ENCODE peak calls at places on chromosomes 4 and X, in ten cellular contexts. One of them, this sample, is unnamed.

GRCh38 chrX:150941580-150941979 is 41.6 kb upstream of the HMGB3 start:
- DNase-seq in upper lobe of left lung: no peak
- DNase-seq in suprapubic skin: no peak
- DNase-seq in H1: no peak
- DNase-seq in HepG2: no peak
- DNase-seq in stomach: no peak
- DNase-seq in sigmoid colon: no peak
- DNase-seq in K562: peak; percentile 45
- DNase-seq in GM12878: no peak
- DNase-seq in esophagus muscularis mucosa: no peak
- DNase-seq in this sample: no peak

GRCh38 chr4:41212221-41213203 is 1.8 kb downstream of the APBB2 start:
- DNase-seq in upper lobe of left lung: peak; percentile 55
- DNase-seq in suprapubic skin: no peak
- DNase-seq in H1: no peak
- DNase-seq in HepG2: peak; percentile 64
- DNase-seq in stomach: peak; percentile 47
- DNase-seq in sigmoid colon: peak; percentile 74
- DNase-seq in K562: no peak
- DNase-seq in GM12878: peak; percentile 70
- DNase-seq in esophagus muscularis mucosa: no peak
- DNase-seq in this sample: peak; percentile 56

GRCh38 chr4:172573899-172574298 is 594.7 kb upstream of the GALNT7 start:
- DNase-seq in upper lobe of left lung: no peak
- DNase-seq in suprapubic skin: no peak
- DNase-seq in H1: no peak
- DNase-seq in HepG2: no peak
- DNase-seq in stomach: no peak
- DNase-seq in sigmoid colon: no peak
- DNase-seq in K562: no peak
- DNase-seq in GM12878: no peak
- DNase-seq in esophagus muscularis mucosa: no peak
- DNase-seq in this sample: no peak

GRCh38 chr4:56158483-56158882 is 209.7 kb downstream of the CEP135 start:
- DNase-seq in upper lobe of left lung: no peak
- DNase-seq in suprapubic skin: no peak
- DNase-seq in H1: no peak
- DNase-seq in HepG2: no peak
- DNase-seq in stomach: no peak
- DNase-seq in sigmoid colon: no peak
- DNase-seq in K562: no peak
- DNase-seq in GM12878: no peak
- DNase-seq in esophagus muscularis mucosa: no peak
- DNase-seq in this sample: peak; percentile 27

GRCh38 chrX:139815771-139816170 is 107.8 kb upstream of the MCF2 start:
- DNase-seq in upper lobe of left lung: no peak
- DNase-seq in suprapubic skin: no peak
- DNase-seq in H1: no peak
- DNase-seq in HepG2: no peak
- DNase-seq in stomach: no peak
- DNase-seq in sigmoid colon: no peak
- DNase-seq in K562: no peak
- DNase-seq in GM12878: no peak
- DNase-seq in esophagus muscularis mucosa: no peak
- DNase-seq in this sample: no peak

GRCh38 chrX:54415534-54416350 is 24.5 kb upstream of the TSR2 start:
- DNase-seq in upper lobe of left lung: no peak
- DNase-seq in suprapubic skin: no peak
- DNase-seq in H1: no peak
- DNase-seq in HepG2: no peak
- DNase-seq in stomach: no peak
- DNase-seq in sigmoid colon: no peak
- DNase-seq in K562: no peak
- DNase-seq in GM12878: no peak
- DNase-seq in esophagus muscularis mucosa: no peak
- DNase-seq in this sample: no peak

GRCh38 chrX:42976729-42977366 is 198.9 kb upstream of the PPP1R2C start:
- DNase-seq in upper lobe of left lung: no peak
- DNase-seq in suprapubic skin: no peak
- DNase-seq in H1: no peak
- DNase-seq in HepG2: no peak
- DNase-seq in stomach: peak; percentile 36
- DNase-seq in sigmoid colon: no peak
- DNase-seq in K562: no peak
- DNase-seq in GM12878: no peak
- DNase-seq in esophagus muscularis mucosa: no peak
- DNase-seq in this sample: no peak

GRCh38 chr4:62344474-62344873 is 1144.3 kb downstream of the ADGRL3 start:
- DNase-seq in upper lobe of left lung: no peak
- DNase-seq in suprapubic skin: no peak
- DNase-seq in H1: no peak
- DNase-seq in HepG2: no peak
- DNase-seq in stomach: no peak
- DNase-seq in sigmoid colon: no peak
- DNase-seq in K562: no peak
- DNase-seq in GM12878: no peak
- DNase-seq in esophagus muscularis mucosa: no peak
- DNase-seq in this sample: no peak

GRCh38 chrX:18898517-18898916 is 85.4 kb downstream of the PHKA2 start:
- DNase-seq in upper lobe of left lung: no peak
- DNase-seq in suprapubic skin: no peak
- DNase-seq in H1: no peak
- DNase-seq in HepG2: no peak
- DNase-seq in stomach: no peak
- DNase-seq in sigmoid colon: no peak
- DNase-seq in K562: no peak
- DNase-seq in GM12878: no peak
- DNase-seq in esophagus muscularis mucosa: no peak
- DNase-seq in this sample: no peak

GRCh38 chr4:76689079-76689817 is 208.7 kb downstream of the SOWAHB start:
- DNase-seq in upper lobe of left lung: peak; percentile 44
- DNase-seq in suprapubic skin: no peak
- DNase-seq in H1: no peak
- DNase-seq in HepG2: no peak
- DNase-seq in stomach: peak; percentile 68
- DNase-seq in sigmoid colon: no peak
- DNase-seq in K562: no peak
- DNase-seq in GM12878: no peak
- DNase-seq in esophagus muscularis mucosa: no peak
- DNase-seq in this sample: peak; percentile 52

GRCh38 chrX:126165721-126166401 is at the start of gene DCAF12L2:
- DNase-seq in upper lobe of left lung: no peak
- DNase-seq in suprapubic skin: no peak
- DNase-seq in H1: no peak
- DNase-seq in HepG2: no peak
- DNase-seq in stomach: no peak
- DNase-seq in sigmoid colon: peak; percentile 57
- DNase-seq in K562: no peak
- DNase-seq in GM12878: no peak
- DNase-seq in esophagus muscularis mucosa: no peak
- DNase-seq in this sample: no peak

GRCh38 chrX:107826286-107827136 is 845 bp downstream of the MID2 start:
- DNase-seq in upper lobe of left lung: peak; percentile 29
- DNase-seq in suprapubic skin: no peak
- DNase-seq in H1: no peak
- DNase-seq in HepG2: no peak
- DNase-seq in stomach: peak; percentile 34
- DNase-seq in sigmoid colon: peak; percentile 67
- DNase-seq in K562: no peak
- DNase-seq in GM12878: no peak
- DNase-seq in esophagus muscularis mucosa: no peak
- DNase-seq in this sample: peak; percentile 14

DNA sequence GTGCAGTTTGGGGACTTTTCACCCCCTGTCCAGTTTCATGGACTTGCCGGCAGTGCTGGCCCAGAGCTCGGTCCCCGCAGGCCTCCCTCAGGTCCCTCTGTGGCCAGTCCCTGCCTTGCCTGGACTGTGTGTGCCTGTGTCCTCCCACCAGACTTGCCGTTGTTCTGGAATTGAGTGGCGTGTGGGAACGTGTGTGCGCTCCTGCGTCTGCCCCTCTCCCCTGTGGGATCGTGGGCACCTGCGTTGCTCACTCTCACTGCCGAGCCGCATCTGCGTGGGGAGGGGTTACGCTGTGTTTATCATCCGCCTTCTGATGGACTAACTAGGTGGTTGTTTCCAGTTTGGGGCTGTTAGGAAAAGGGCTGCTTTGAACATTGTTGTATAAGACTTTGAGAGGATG is 21.2 kb downstream of the PCGF3 start:
- DNase-seq in upper lobe of left lung: no peak
- DNase-seq in suprapubic skin: no peak
- DNase-seq in H1: no peak
- DNase-seq in HepG2: no peak
- DNase-seq in stomach: no peak
- DNase-seq in sigmoid colon: no peak
- DNase-seq in K562: peak; percentile 28
- DNase-seq in GM12878: no peak
- DNase-seq in esophagus muscularis mucosa: no peak
- DNase-seq in this sample: no peak
- TF ChIP-seq POLR2AphosphoS5 in upper lobe of left lung: no peak
- TF ChIP-seq POLR2AphosphoS5 in suprapubic skin: no peak
- TF ChIP-seq POLR2AphosphoS5 in H1: no peak
- TF ChIP-seq POLR2AphosphoS5 in HepG2: no peak
- TF ChIP-seq POLR2AphosphoS5 in stomach: no peak
- TF ChIP-seq POLR2AphosphoS5 in sigmoid colon: no peak
- TF ChIP-seq POLR2AphosphoS5 in K562: no peak
- TF ChIP-seq POLR2AphosphoS5 in GM12878: no peak
- TF ChIP-seq POLR2AphosphoS5 in esophagus muscularis mucosa: no peak
- TF ChIP-seq POLR2AphosphoS5 in this sample: no peak

GRCh38 chr4:13483142-13484044 is 747 bp downstream of the RAB28 start:
- DNase-seq in upper lobe of left lung: peak; percentile 56
- DNase-seq in suprapubic skin: no peak
- DNase-seq in H1: no peak
- DNase-seq in HepG2: peak; percentile 13
- DNase-seq in stomach: peak; percentile 39
- DNase-seq in sigmoid colon: peak; percentile 85
- DNase-seq in K562: peak; percentile 14
- DNase-seq in GM12878: no peak
- DNase-seq in esophagus muscularis mucosa: peak; percentile 93
- DNase-seq in this sample: peak; percentile 36
- TF ChIP-seq EP300 in upper lobe of left lung: no peak
- TF ChIP-seq EP300 in suprapubic skin: no peak
- TF ChIP-seq EP300 in H1: no peak
- TF ChIP-seq EP300 in HepG2: no peak
- TF ChIP-seq EP300 in stomach: no peak
- TF ChIP-seq EP300 in sigmoid colon: no peak
- TF ChIP-seq EP300 in K562: no peak
- TF ChIP-seq EP300 in GM12878: no peak
- TF ChIP-seq EP300 in esophagus muscularis mucosa: no peak
- TF ChIP-seq EP300 in this sample: no peak

GRCh38 chr4:109559983-109560686 is at the start of gene MCUB:
- DNase-seq in upper lobe of left lung: peak; percentile 87
- DNase-seq in suprapubic skin: peak; percentile 93
- DNase-seq in H1: peak; percentile 61
- DNase-seq in HepG2: peak; percentile 69
- DNase-seq in stomach: peak; percentile 79
- DNase-seq in sigmoid colon: peak; percentile 93
- DNase-seq in K562: peak; percentile 68
- DNase-seq in GM12878: peak; percentile 49
- DNase-seq in esophagus muscularis mucosa: peak; percentile 96
- DNase-seq in this sample: peak; percentile 89
- TF ChIP-seq POLR2A in upper lobe of left lung: peak; percentile 54
- TF ChIP-seq POLR2A in suprapubic skin: peak; percentile 68
- TF ChIP-seq POLR2A in H1: peak; percentile 45
- TF ChIP-seq POLR2A in HepG2: no peak
- TF ChIP-seq POLR2A in stomach: no peak
- TF ChIP-seq POLR2A in sigmoid colon: no peak
- TF ChIP-seq POLR2A in K562: peak; percentile 37
- TF ChIP-seq POLR2A in GM12878: peak; percentile 87
- TF ChIP-seq POLR2A in esophagus muscularis mucosa: no peak
- TF ChIP-seq POLR2A in this sample: peak; percentile 44

GRCh38 chr4:186702297-186702696 is 21.4 kb downstream of the FAT1 start:
- DNase-seq in upper lobe of left lung: no peak
- DNase-seq in suprapubic skin: no peak
- DNase-seq in H1: no peak
- DNase-seq in HepG2: peak; percentile 53
- DNase-seq in stomach: no peak
- DNase-seq in sigmoid colon: no peak
- DNase-seq in K562: no peak
- DNase-seq in GM12878: no peak
- DNase-seq in esophagus muscularis mucosa: no peak
- DNase-seq in this sample: no peak

GRCh38 chr4:186703510-186703909 is 20.1 kb downstream of the FAT1 start:
- DNase-seq in upper lobe of left lung: no peak
- DNase-seq in suprapubic skin: no peak
- DNase-seq in H1: no peak
- DNase-seq in HepG2: no peak
- DNase-seq in stomach: no peak
- DNase-seq in sigmoid colon: no peak
- DNase-seq in K562: no peak
- DNase-seq in GM12878: no peak
- DNase-seq in esophagus muscularis mucosa: no peak
- DNase-seq in this sample: no peak

GRCh38 chr4:186702940-186703339 is 20.7 kb downstream of the FAT1 start:
- DNase-seq in upper lobe of left lung: no peak
- DNase-seq in suprapubic skin: no peak
- DNase-seq in H1: no peak
- DNase-seq in HepG2: no peak
- DNase-seq in stomach: no peak
- DNase-seq in sigmoid colon: no peak
- DNase-seq in K562: no peak
- DNase-seq in GM12878: no peak
- DNase-seq in esophagus muscularis mucosa: no peak
- DNase-seq in this sample: no peak

GRCh38 chr4:186701788-186702187 is 21.9 kb downstream of the FAT1 start:
- DNase-seq in upper lobe of left lung: no peak
- DNase-seq in suprapubic skin: no peak
- DNase-seq in H1: no peak
- DNase-seq in HepG2: no peak
- DNase-seq in stomach: no peak
- DNase-seq in sigmoid colon: no peak
- DNase-seq in K562: no peak
- DNase-seq in GM12878: no peak
- DNase-seq in esophagus muscularis mucosa: no peak
- DNase-seq in this sample: no peak

DNA sequence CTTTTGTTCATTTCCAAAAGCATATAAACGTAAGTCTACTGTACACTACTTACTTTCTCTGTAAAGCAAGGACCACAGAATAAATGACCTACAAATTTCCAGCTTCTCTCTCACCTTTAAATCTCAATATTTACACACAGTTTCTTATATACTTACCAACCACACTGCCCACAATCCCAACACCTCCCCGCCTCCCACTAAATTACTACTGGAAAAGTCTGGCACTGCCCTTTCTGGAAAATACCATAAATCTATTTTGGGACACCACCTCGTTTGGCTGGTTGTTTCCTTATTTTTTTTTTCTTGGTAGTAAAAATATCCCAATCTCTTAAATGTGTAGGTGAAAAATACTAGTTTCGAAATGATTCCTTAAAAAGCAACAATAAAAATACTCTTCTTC is 19.6 kb downstream of the FAT1 start:
- DNase-seq in upper lobe of left lung: no peak
- DNase-seq in suprapubic skin: no peak
- DNase-seq in H1: no peak
- DNase-seq in HepG2: no peak
- DNase-seq in stomach: no peak
- DNase-seq in sigmoid colon: no peak
- DNase-seq in K562: no peak
- DNase-seq in GM12878: no peak
- DNase-seq in esophagus muscularis mucosa: no peak
- DNase-seq in this sample: no peak
- TF ChIP-seq POLR2AphosphoS5 in upper lobe of left lung: no peak
- TF ChIP-seq POLR2AphosphoS5 in suprapubic skin: no peak
- TF ChIP-seq POLR2AphosphoS5 in H1: no peak
- TF ChIP-seq POLR2AphosphoS5 in HepG2: no peak
- TF ChIP-seq POLR2AphosphoS5 in stomach: no peak
- TF ChIP-seq POLR2AphosphoS5 in sigmoid colon: no peak
- TF ChIP-seq POLR2AphosphoS5 in K562: no peak
- TF ChIP-seq POLR2AphosphoS5 in GM12878: no peak
- TF ChIP-seq POLR2AphosphoS5 in esophagus muscularis mucosa: no peak
- TF ChIP-seq POLR2AphosphoS5 in this sample: no peak

This sample was measured in transverse colon.